ENCODE peak calls at places on chromosome 10, in four cellular contexts. Q is neural progenitor cell; I is head of caudate nucleus; D is activated T-helper 1 cell treated with anti-CD3 and anti-CD28 coated beads, Interleukin-2, amount 50 U/mL, for 16 hours. L is an unnamed sample.

GRCh38 chr10:34235164-34235832 is 579.8 kb downstream of the PARD3 start:
- DNase-seq in Q (no peak), I (no peak), D (no peak), L (no peak)

GRCh38 chr10:29482591-29483421 is 152.0 kb downstream of the SVIL start:
- DNase-seq in Q (peak), I (no peak), D (no peak), L (no peak)

GRCh38 chr10:112349521-112350085 is 24.3 kb upstream of the ACSL5 start:
- DNase-seq in Q (no peak), I (no peak), D (no peak), L (no peak)

GRCh38 chr10:6047326-6047611 is 14.9 kb downstream of the IL2RA start:
- DNase-seq in Q (no peak), I (no peak), D (no peak), L (no peak)

GRCh38 chr10:49160814-49161213 is 27.0 kb upstream of the FAM170B start:
- DNase-seq in Q (no peak), I (no peak), D (no peak), L (no peak)

GRCh38 chr10:85168287-85168686 is 839.9 kb downstream of the CCSER2 start:
- DNase-seq in Q (no peak), I (no peak), D (no peak), L (no peak)

GRCh38 chr10:3716093-3716492 is 68.9 kb downstream of the KLF6 start:
- DNase-seq in Q (no peak), I (no peak), D (no peak), L (no peak)

GRCh38 chr10:131166486-131166885 is 145.0 kb downstream of the TCERG1L start:
- DNase-seq in Q (no peak), I (no peak), D (no peak), L (no peak)

GRCh38 chr10:70964881-70965280 is 76.5 kb upstream of the PCBD1 start:
- DNase-seq in Q (no peak), I (no peak), D (no peak), L (no peak)

GRCh38 chr10:126654579-126654978 is 15.9 kb downstream of the C10orf90 start:
- DNase-seq in Q (no peak), I (no peak), D (no peak), L (no peak)

L was measured in NCI-H446.